ENCODE peak calls at places on chromosomes 1 and 21, in eight cellular contexts. B is NCI-H1092; C is DMS79 treated with DMSO at 0.1 percent for 48 hours; F is fibroblast of mammary gland; E is LoVo; R is A172; L is stimulated activated CD4-positive, alpha-beta T cell treated with anti-CD3 and anti-CD28 coated beads, Interleukin-12 subunit alpha, Interleukin-12 subunit beta, amount 100 ng/mL, for 48 hours; P is body of pancreas. U is an unnamed sample.

GRCh38 chr1:172238969-172239368 is 181.5 kb upstream of the C1orf105 start:
- DNase-seq in E (no peak), C (no peak), F (no peak), R (no peak), P (no peak), B (no peak), L (no peak), U (no peak)

GRCh38 chr1:185477638-185478216 is 160.7 kb upstream of the IVNS1ABP start:
- DNase-seq in F (no peak), R (no peak), P (peak), C (no peak), L (no peak), B (peak), E (no peak), U (no peak)

GRCh38 chr1:236073307-236073897 is 8.5 kb upstream of the NID1 start:
- DNase-seq in C (no peak), E (no peak), L (no peak), F (no peak), B (no peak), R (no peak), P (no peak), U (no peak)

GRCh38 chr1:230236951-230237350 is 169.9 kb downstream of the GALNT2 start:
- DNase-seq in B (no peak), L (no peak), P (no peak), F (no peak), C (no peak), E (no peak), R (no peak), U (no peak)

GRCh38 chr21:45134677-45135076 is 60.3 kb downstream of the ADARB1 start:
- DNase-seq in R (no peak), F (no peak), P (no peak), E (no peak), C (no peak), B (no peak), L (no peak), U (no peak)

GRCh38 chr1:33436557-33437296 is 5.8 kb upstream of the PHC2 start:
- DNase-seq in L (no peak), C (no peak), E (no peak), B (no peak), P (no peak), F (no peak), R (no peak), U (peak)

GRCh38 chr1:206575894-206576737 is 36.1 kb downstream of the EIF2D start:
- DNase-seq in C (no peak), R (no peak), E (no peak), P (no peak), L (no peak), F (no peak), B (peak), U (no peak)

GRCh38 chr21:28790335-28790734 is 202.3 kb downstream of the LTN1 start:
- DNase-seq in P (no peak), L (no peak), E (no peak), C (no peak), F (no peak), R (no peak), B (no peak), U (no peak)

GRCh38 chr1:30727796-30728195 is 4.4 kb upstream of the MATN1 start:
- DNase-seq in B (no peak), E (no peak), F (peak), L (no peak), C (no peak), R (peak), P (no peak), U (no peak)

GRCh38 chr1:94542088-94542671 is 621 bp upstream of the F3 start:
- DNase-seq in F (peak), C (no peak), R (peak), P (peak), B (no peak), L (no peak), E (no peak), U (no peak)

GRCh38 chr1:94819584-94819944 is 593 bp upstream of the SLC44A3 start:
- DNase-seq in B (no peak), P (no peak), F (no peak), L (no peak), R (no peak), E (no peak), C (peak), U (no peak)

GRCh38 chr21:33196956-33197374 is 32.8 kb upstream of the IFNAR2 start:
- DNase-seq in C (peak), L (peak), F (peak), E (peak), P (peak), B (peak), R (peak), U (peak)

GRCh38 chr1:57839067-57839466 is 415.2 kb upstream of the DAB1 start:
- DNase-seq in F (peak), R (no peak), E (no peak), L (no peak), B (no peak), P (no peak), C (no peak), U (no peak)